ENCODE peak calls at places on chromosomes 2 and 18, in four cellular contexts. S is NCI-H748 treated with DMSO at 0.1 percent for 48 hours, P is BJ, D is SW 1271. M is an unnamed sample.
A peak's percentile ranks its signal among the peaks of the same experiment; 100 is the strongest.

GRCh38 chr2:30249354-30249753 is 18.0 kb downstream of the LBH start:
- DNase-seq in S (no peak), P (no peak), D (no peak), M (no peak)

GRCh38 chr2:203819434-203820133 is 48.0 kb upstream of the CTLA4 start:
- DNase-seq in S (no peak), P (no peak), D (no peak), M (no peak)

GRCh38 chr2:69163109-69163508 is 150.1 kb downstream of the ANTXR1 start:
- DNase-seq in S (no peak), P (peak; percentile 86), D (peak; percentile 36), M (no peak)

GRCh38 chr2:193332938-193333337 is 1138.2 kb upstream of the TMEFF2 start:
- DNase-seq in S (no peak), P (no peak), D (no peak), M (no peak)

GRCh38 chr2:45691600-45691999 is 40.1 kb downstream of the PRKCE start:
- DNase-seq in S (no peak), P (no peak), D (no peak), M (peak; percentile 18)

GRCh38 chr18:1593091-1593490 is 688.4 kb downstream of the ADCYAP1 start:
- DNase-seq in S (no peak), P (no peak), D (no peak), M (no peak)

GRCh38 chr2:149038442-149039212 is at the start of gene LYPD6B:
- DNase-seq in S (peak; percentile 56), P (no peak), D (no peak), M (peak; percentile 74)

GRCh38 chr2:232721882-232722281 is 24.8 kb downstream of the GIGYF2 start:
- DNase-seq in S (no peak), P (no peak), D (no peak), M (no peak)

GRCh38 chr2:201928363-201928762 is 105.3 kb upstream of the FZD7 start:
- DNase-seq in S (no peak), P (no peak), D (no peak), M (no peak)

M was measured in NCI-H1417.